ENCODE peak calls at places on chromosomes 11 and 22, in ten cellular contexts. One of them, this sample, is unnamed.

GRCh38 chr11:76206077-76206326 is 300 bp downstream of the WNT11 start:
- DNase-seq in fibroblast of lung: no peak
- DNase-seq in left ventricle myocardium inferior: no peak
- DNase-seq in brain microvascular endothelial cell: no peak
- DNase-seq in upper lobe of right lung: no peak
- DNase-seq in choroid plexus epithelial cell: no peak
- DNase-seq in cardiac fibroblast: no peak
- DNase-seq in H1: no peak
- DNase-seq in epithelial cell of proximal tubule: no peak
- DNase-seq in A549: no peak
- DNase-seq in this sample: no peak

GRCh38 chr11:121630041-121630440 is 177.3 kb upstream of the SORL1-AS1 start:
- DNase-seq in fibroblast of lung: peak; percentile 87
- DNase-seq in left ventricle myocardium inferior: no peak
- DNase-seq in brain microvascular endothelial cell: peak; percentile 85
- DNase-seq in upper lobe of right lung: no peak
- DNase-seq in choroid plexus epithelial cell: peak; percentile 87
- DNase-seq in cardiac fibroblast: peak; percentile 84
- DNase-seq in H1: no peak
- DNase-seq in epithelial cell of proximal tubule: no peak
- DNase-seq in A549: no peak
- DNase-seq in this sample: no peak

GRCh38 chr11:9158898-9159391 is 67.5 kb upstream of the SCUBE2 start:
- DNase-seq in fibroblast of lung: peak; percentile 37
- DNase-seq in left ventricle myocardium inferior: no peak
- DNase-seq in brain microvascular endothelial cell: peak; percentile 47
- DNase-seq in upper lobe of right lung: no peak
- DNase-seq in choroid plexus epithelial cell: peak; percentile 36
- DNase-seq in cardiac fibroblast: peak; percentile 86
- DNase-seq in H1: no peak
- DNase-seq in epithelial cell of proximal tubule: no peak
- DNase-seq in A549: no peak
- DNase-seq in this sample: no peak

GRCh38 chr11:86180415-86180814 is 64.1 kb upstream of the EED start:
- DNase-seq in fibroblast of lung: no peak
- DNase-seq in left ventricle myocardium inferior: no peak
- DNase-seq in brain microvascular endothelial cell: no peak
- DNase-seq in upper lobe of right lung: no peak
- DNase-seq in choroid plexus epithelial cell: no peak
- DNase-seq in cardiac fibroblast: no peak
- DNase-seq in H1: no peak
- DNase-seq in epithelial cell of proximal tubule: no peak
- DNase-seq in A549: no peak
- DNase-seq in this sample: no peak

GRCh38 chr11:93054279-93054678 is 84.8 kb downstream of the MTNR1B start:
- DNase-seq in fibroblast of lung: no peak
- DNase-seq in left ventricle myocardium inferior: no peak
- DNase-seq in brain microvascular endothelial cell: peak; percentile 11
- DNase-seq in upper lobe of right lung: no peak
- DNase-seq in choroid plexus epithelial cell: peak; percentile 38
- DNase-seq in cardiac fibroblast: peak; percentile 34
- DNase-seq in H1: no peak
- DNase-seq in epithelial cell of proximal tubule: no peak
- DNase-seq in A549: peak; percentile 2
- DNase-seq in this sample: no peak

GRCh38 chr22:39169797-39170466 is 17.5 kb upstream of the CBX7 start:
- DNase-seq in fibroblast of lung: no peak
- DNase-seq in left ventricle myocardium inferior: no peak
- DNase-seq in brain microvascular endothelial cell: no peak
- DNase-seq in upper lobe of right lung: no peak
- DNase-seq in choroid plexus epithelial cell: no peak
- DNase-seq in cardiac fibroblast: no peak
- DNase-seq in H1: no peak
- DNase-seq in epithelial cell of proximal tubule: no peak
- DNase-seq in A549: no peak
- DNase-seq in this sample: no peak

GRCh38 chr11:117816151-117816741 is 8.3 kb downstream of the FXYD2 start:
- DNase-seq in fibroblast of lung: peak; percentile 50
- DNase-seq in left ventricle myocardium inferior: no peak
- DNase-seq in brain microvascular endothelial cell: peak; percentile 30
- DNase-seq in upper lobe of right lung: no peak
- DNase-seq in choroid plexus epithelial cell: no peak
- DNase-seq in cardiac fibroblast: peak; percentile 48
- DNase-seq in H1: no peak
- DNase-seq in epithelial cell of proximal tubule: no peak
- DNase-seq in A549: peak; percentile 60
- DNase-seq in this sample: peak; percentile 69

GRCh38 chr22:42177891-42178336 is 47.3 kb upstream of the CYP2D6 start:
- DNase-seq in fibroblast of lung: no peak
- DNase-seq in left ventricle myocardium inferior: no peak
- DNase-seq in brain microvascular endothelial cell: no peak
- DNase-seq in upper lobe of right lung: no peak
- DNase-seq in choroid plexus epithelial cell: no peak
- DNase-seq in cardiac fibroblast: no peak
- DNase-seq in H1: no peak
- DNase-seq in epithelial cell of proximal tubule: peak; percentile 71
- DNase-seq in A549: no peak
- DNase-seq in this sample: no peak

DNA sequence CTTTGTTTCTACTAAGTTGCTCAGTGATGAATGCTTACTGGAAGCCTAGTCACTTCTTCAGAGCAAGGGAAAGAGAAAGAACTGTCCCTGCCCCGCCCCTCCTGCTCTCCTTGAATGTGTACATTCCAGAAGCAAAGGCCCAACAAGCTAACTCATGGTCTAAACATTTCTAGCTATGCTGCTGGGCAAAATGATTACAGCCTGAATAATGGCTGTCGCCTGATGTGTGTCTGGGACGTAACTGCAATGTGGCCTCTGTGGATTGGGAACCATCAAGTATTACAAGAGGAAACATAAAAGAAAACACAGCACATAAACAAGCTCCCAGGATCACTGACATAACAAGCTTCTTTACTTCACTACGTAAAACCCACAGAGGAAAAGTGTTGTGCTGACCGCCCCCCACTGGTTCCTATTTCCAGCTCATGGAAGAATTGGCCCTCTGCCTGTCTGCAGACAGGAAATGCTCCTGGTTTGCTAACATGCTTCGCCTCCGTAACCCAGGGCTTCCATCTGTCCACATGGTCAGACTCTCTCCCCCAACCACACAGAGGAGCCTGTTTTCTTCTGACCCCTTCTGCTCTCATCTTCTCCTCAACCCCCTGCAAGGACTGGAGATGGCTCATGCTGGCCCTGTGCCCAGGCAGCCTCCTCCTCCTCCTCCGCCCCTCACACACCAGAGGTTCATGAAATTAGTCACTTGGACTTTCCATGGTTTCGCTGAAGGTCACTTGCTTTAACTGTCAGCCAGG is 187.2 kb downstream of the MAML2 start:
- DNase-seq in fibroblast of lung: peak; percentile 94
- DNase-seq in left ventricle myocardium inferior: peak; percentile 73
- DNase-seq in brain microvascular endothelial cell: peak; percentile 99
- DNase-seq in upper lobe of right lung: peak; percentile 72
- DNase-seq in choroid plexus epithelial cell: peak; percentile 100
- DNase-seq in cardiac fibroblast: peak; percentile 98
- DNase-seq in H1: no peak
- DNase-seq in epithelial cell of proximal tubule: peak; percentile 95
- DNase-seq in A549: peak; percentile 76
- DNase-seq in this sample: peak; percentile 56
- TF ChIP-seq CTCF in fibroblast of lung: peak; percentile 42
- TF ChIP-seq CTCF in left ventricle myocardium inferior: peak; percentile 54
- TF ChIP-seq CTCF in brain microvascular endothelial cell: peak; percentile 58
- TF ChIP-seq CTCF in upper lobe of right lung: peak; percentile 38
- TF ChIP-seq CTCF in choroid plexus epithelial cell: peak; percentile 55
- TF ChIP-seq CTCF in cardiac fibroblast: peak; percentile 36
- TF ChIP-seq CTCF in H1: no peak
- TF ChIP-seq CTCF in epithelial cell of proximal tubule: peak; percentile 53
- TF ChIP-seq CTCF in A549: peak; percentile 25
- TF ChIP-seq CTCF in this sample: no peak

GRCh38 chr11:61817471-61818202 is 834 bp upstream of the FADS1 start:
- DNase-seq in fibroblast of lung: no peak
- DNase-seq in left ventricle myocardium inferior: no peak
- DNase-seq in brain microvascular endothelial cell: no peak
- DNase-seq in upper lobe of right lung: no peak
- DNase-seq in choroid plexus epithelial cell: no peak
- DNase-seq in cardiac fibroblast: no peak
- DNase-seq in H1: no peak
- DNase-seq in epithelial cell of proximal tubule: no peak
- DNase-seq in A549: no peak
- DNase-seq in this sample: no peak

GRCh38 chr11:61816736-61817455 is at the start of gene FADS1:
- DNase-seq in fibroblast of lung: peak; percentile 96
- DNase-seq in left ventricle myocardium inferior: peak; percentile 90
- DNase-seq in brain microvascular endothelial cell: peak; percentile 80
- DNase-seq in upper lobe of right lung: peak; percentile 98
- DNase-seq in choroid plexus epithelial cell: peak; percentile 93
- DNase-seq in cardiac fibroblast: peak; percentile 95
- DNase-seq in H1: peak; percentile 92
- DNase-seq in epithelial cell of proximal tubule: no peak
- DNase-seq in A549: peak; percentile 97
- DNase-seq in this sample: peak; percentile 88

GRCh38 chr11:61814242-61814957 is 2.4 kb downstream of the FADS1 start:
- DNase-seq in fibroblast of lung: peak; percentile 40
- DNase-seq in left ventricle myocardium inferior: no peak
- DNase-seq in brain microvascular endothelial cell: peak; percentile 36
- DNase-seq in upper lobe of right lung: no peak
- DNase-seq in choroid plexus epithelial cell: peak; percentile 67
- DNase-seq in cardiac fibroblast: peak; percentile 67
- DNase-seq in H1: no peak
- DNase-seq in epithelial cell of proximal tubule: no peak
- DNase-seq in A549: peak; percentile 82
- DNase-seq in this sample: no peak

GRCh38 chr11:61814958-61815789 is 1.6 kb downstream of the FADS1 start:
- DNase-seq in fibroblast of lung: peak; percentile 98
- DNase-seq in left ventricle myocardium inferior: peak; percentile 98
- DNase-seq in brain microvascular endothelial cell: peak; percentile 74
- DNase-seq in upper lobe of right lung: peak; percentile 99
- DNase-seq in choroid plexus epithelial cell: peak; percentile 96
- DNase-seq in cardiac fibroblast: peak; percentile 97
- DNase-seq in H1: peak; percentile 96
- DNase-seq in epithelial cell of proximal tubule: peak; percentile 61
- DNase-seq in A549: peak; percentile 99
- DNase-seq in this sample: peak; percentile 77

DNA sequence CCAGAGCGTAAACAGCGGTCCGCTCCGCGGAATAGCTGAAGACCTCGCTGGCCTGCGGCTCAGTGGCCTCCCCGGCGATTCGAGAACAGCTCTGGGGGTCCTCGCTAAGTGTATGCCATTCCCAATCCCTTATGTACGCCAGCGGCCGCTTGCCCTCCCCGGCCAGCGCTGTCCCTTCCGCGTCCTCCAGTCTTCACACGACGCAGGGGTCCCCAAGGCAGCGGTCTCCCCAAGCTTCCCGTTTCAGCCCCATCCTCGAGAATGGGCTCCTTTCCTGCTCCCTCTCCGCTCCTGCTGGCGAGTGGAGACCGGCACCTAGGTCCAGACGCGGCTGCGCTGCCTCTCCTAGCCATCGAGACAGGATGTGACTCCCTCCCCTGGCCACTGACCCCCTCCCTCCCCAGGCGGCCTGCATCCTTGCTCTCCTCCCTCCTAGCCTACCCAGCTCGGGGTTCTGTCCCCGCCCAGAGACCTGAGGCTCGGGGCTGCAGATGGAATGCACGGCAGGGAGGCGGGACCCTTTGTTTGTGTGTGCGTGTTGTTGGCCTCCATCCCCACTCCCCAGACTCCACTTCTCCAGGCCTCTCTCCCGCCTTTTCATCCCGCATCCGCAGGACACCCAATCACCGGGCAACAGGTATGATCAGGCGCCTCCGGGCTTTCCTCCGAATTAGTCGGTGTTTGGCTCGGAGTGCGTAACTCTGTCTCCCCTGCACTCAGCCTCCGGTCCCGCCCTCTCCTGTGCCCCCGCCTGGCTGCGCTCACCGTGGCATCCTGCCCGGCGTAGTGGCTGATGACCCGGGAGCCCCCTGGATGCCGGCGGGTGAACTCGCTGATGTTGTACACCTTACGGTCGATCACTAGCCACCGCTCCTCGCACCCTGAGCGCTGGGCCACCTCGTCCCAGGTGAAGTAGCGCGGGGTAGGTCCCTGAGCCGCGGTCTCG is 740 bp downstream of the FADS1 start:
- DNase-seq in fibroblast of lung: peak; percentile 67
- DNase-seq in left ventricle myocardium inferior: peak; percentile 73
- DNase-seq in brain microvascular endothelial cell: peak; percentile 49
- DNase-seq in upper lobe of right lung: peak; percentile 84
- DNase-seq in choroid plexus epithelial cell: peak; percentile 73
- DNase-seq in cardiac fibroblast: peak; percentile 83
- DNase-seq in H1: peak; percentile 85
- DNase-seq in epithelial cell of proximal tubule: no peak
- DNase-seq in A549: peak; percentile 79
- DNase-seq in this sample: peak; percentile 45
- TF ChIP-seq CTCF in fibroblast of lung: no peak
- TF ChIP-seq CTCF in left ventricle myocardium inferior: no peak
- TF ChIP-seq CTCF in brain microvascular endothelial cell: peak; percentile 29
- TF ChIP-seq CTCF in upper lobe of right lung: no peak
- TF ChIP-seq CTCF in choroid plexus epithelial cell: no peak
- TF ChIP-seq CTCF in cardiac fibroblast: no peak
- TF ChIP-seq CTCF in H1: peak; percentile 19
- TF ChIP-seq CTCF in epithelial cell of proximal tubule: no peak
- TF ChIP-seq CTCF in A549: no peak
- TF ChIP-seq CTCF in this sample: no peak

GRCh38 chr11:78907636-78908035 is 333.0 kb upstream of the NARS2 start:
- DNase-seq in fibroblast of lung: no peak
- DNase-seq in left ventricle myocardium inferior: no peak
- DNase-seq in brain microvascular endothelial cell: no peak
- DNase-seq in upper lobe of right lung: no peak
- DNase-seq in choroid plexus epithelial cell: no peak
- DNase-seq in cardiac fibroblast: no peak
- DNase-seq in H1: no peak
- DNase-seq in epithelial cell of proximal tubule: no peak
- DNase-seq in A549: no peak
- DNase-seq in this sample: no peak

GRCh38 chr11:78901831-78902230 is 327.2 kb upstream of the NARS2 start:
- DNase-seq in fibroblast of lung: no peak
- DNase-seq in left ventricle myocardium inferior: no peak
- DNase-seq in brain microvascular endothelial cell: no peak
- DNase-seq in upper lobe of right lung: no peak
- DNase-seq in choroid plexus epithelial cell: no peak
- DNase-seq in cardiac fibroblast: no peak
- DNase-seq in H1: no peak
- DNase-seq in epithelial cell of proximal tubule: no peak
- DNase-seq in A549: no peak
- DNase-seq in this sample: no peak

GRCh38 chr11:78905756-78906155 is 331.1 kb upstream of the NARS2 start:
- DNase-seq in fibroblast of lung: no peak
- DNase-seq in left ventricle myocardium inferior: peak; percentile 30
- DNase-seq in brain microvascular endothelial cell: no peak
- DNase-seq in upper lobe of right lung: no peak
- DNase-seq in choroid plexus epithelial cell: no peak
- DNase-seq in cardiac fibroblast: no peak
- DNase-seq in H1: no peak
- DNase-seq in epithelial cell of proximal tubule: no peak
- DNase-seq in A549: no peak
- DNase-seq in this sample: no peak

GRCh38 chr11:78898376-78898775 is 323.7 kb upstream of the NARS2 start:
- DNase-seq in fibroblast of lung: no peak
- DNase-seq in left ventricle myocardium inferior: no peak
- DNase-seq in brain microvascular endothelial cell: no peak
- DNase-seq in upper lobe of right lung: no peak
- DNase-seq in choroid plexus epithelial cell: no peak
- DNase-seq in cardiac fibroblast: no peak
- DNase-seq in H1: no peak
- DNase-seq in epithelial cell of proximal tubule: no peak
- DNase-seq in A549: no peak
- DNase-seq in this sample: no peak

GRCh38 chr11:78902771-78903507 is 328.3 kb upstream of the NARS2 start:
- DNase-seq in fibroblast of lung: no peak
- DNase-seq in left ventricle myocardium inferior: no peak
- DNase-seq in brain microvascular endothelial cell: no peak
- DNase-seq in upper lobe of right lung: no peak
- DNase-seq in choroid plexus epithelial cell: no peak
- DNase-seq in cardiac fibroblast: no peak
- DNase-seq in H1: no peak
- DNase-seq in epithelial cell of proximal tubule: no peak
- DNase-seq in A549: peak; percentile 17
- DNase-seq in this sample: no peak
- TF ChIP-seq CTCF in fibroblast of lung: no peak
- TF ChIP-seq CTCF in left ventricle myocardium inferior: no peak
- TF ChIP-seq CTCF in brain microvascular endothelial cell: no peak
- TF ChIP-seq CTCF in upper lobe of right lung: no peak
- TF ChIP-seq CTCF in choroid plexus epithelial cell: no peak
- TF ChIP-seq CTCF in cardiac fibroblast: no peak
- TF ChIP-seq CTCF in H1: no peak
- TF ChIP-seq CTCF in epithelial cell of proximal tubule: no peak
- TF ChIP-seq CTCF in A549: peak; percentile 40
- TF ChIP-seq CTCF in this sample: no peak

DNA sequence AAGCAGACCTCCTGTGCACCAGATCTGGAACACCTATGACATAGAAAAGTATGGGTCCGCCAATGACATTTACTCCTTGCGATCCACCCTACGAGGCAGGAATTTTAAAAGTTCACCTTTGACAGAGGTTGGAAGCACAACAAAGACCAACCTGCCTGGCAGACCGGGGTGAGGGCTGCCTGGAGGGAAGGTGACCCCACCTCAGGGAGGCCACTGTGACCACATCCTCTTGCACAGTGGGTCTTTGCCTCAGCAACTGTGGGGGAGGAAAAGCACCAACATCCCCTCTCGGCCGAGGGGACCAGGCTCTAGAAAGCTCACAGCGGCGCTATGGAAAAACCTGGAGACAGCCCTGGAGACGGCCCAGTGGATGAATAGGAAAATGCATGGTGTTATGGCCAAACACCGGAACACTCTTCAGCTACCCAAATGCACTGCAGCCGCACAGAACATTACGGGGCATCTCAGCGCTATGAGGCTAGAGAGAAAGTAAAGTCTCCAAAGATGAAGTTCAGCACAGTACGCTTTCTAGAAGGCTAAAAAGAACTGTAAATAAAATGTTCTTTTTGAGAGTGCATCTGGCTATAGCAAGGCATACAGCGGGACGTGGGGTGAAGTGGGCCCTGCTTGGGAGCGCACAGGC is 1.8 kb upstream of the SHISAL1 start:
- DNase-seq in fibroblast of lung: no peak
- DNase-seq in left ventricle myocardium inferior: no peak
- DNase-seq in brain microvascular endothelial cell: no peak
- DNase-seq in upper lobe of right lung: no peak
- DNase-seq in choroid plexus epithelial cell: no peak
- DNase-seq in cardiac fibroblast: no peak
- DNase-seq in H1: no peak
- DNase-seq in epithelial cell of proximal tubule: no peak
- DNase-seq in A549: no peak
- DNase-seq in this sample: no peak
- TF ChIP-seq CTCF in fibroblast of lung: no peak
- TF ChIP-seq CTCF in left ventricle myocardium inferior: no peak
- TF ChIP-seq CTCF in brain microvascular endothelial cell: peak; percentile 23
- TF ChIP-seq CTCF in upper lobe of right lung: no peak
- TF ChIP-seq CTCF in choroid plexus epithelial cell: no peak
- TF ChIP-seq CTCF in cardiac fibroblast: no peak
- TF ChIP-seq CTCF in H1: no peak
- TF ChIP-seq CTCF in epithelial cell of proximal tubule: no peak
- TF ChIP-seq CTCF in A549: no peak
- TF ChIP-seq CTCF in this sample: no peak